ENCODE peak calls at places on chromosome 22, in six cellular contexts. O, Q, H, U, V and E are unnamed samples.

GRCh38 chr22:36053242-36054147 is 24.9 kb upstream of the RBFOX2 start:
- DNase-seq in O (no peak), U (no peak), Q (no peak), V (no peak), H (no peak), E (no peak)

GRCh38 chr22:16562711-16563554 is 29.7 kb downstream of the CCT8L2 start:
- DNase-seq in U (no peak), O (no peak), Q (no peak), V (no peak), H (peak; percentile 20), E (no peak)

GRCh38 chr22:19723990-19724827 is 870 bp downstream of the GP1BB start:
- DNase-seq in Q (no peak), H (no peak), O (no peak), U (no peak), V (no peak), E (peak; percentile 94)

GRCh38 chr22:50599816-50600454 is 658 bp upstream of the MAPK8IP2 start:
- DNase-seq in Q (peak; percentile 85), O (peak; percentile 47), V (peak; percentile 29), U (peak; percentile 85), H (no peak), E (peak; percentile 99)

GRCh38 chr22:24775769-24776492 is 1.4 kb upstream of the PIWIL3 start:
- DNase-seq in Q (no peak), O (no peak), V (peak; percentile 10), U (no peak), H (peak; percentile 20), E (no peak)

GRCh38 chr22:19644314-19645223 is 69.7 kb upstream of the SEPTIN5 start:
- DNase-seq in V (peak; percentile 9), O (no peak), U (no peak), Q (peak; percentile 88), H (peak; percentile 73), E (no peak)

GRCh38 chr22:45007247-45007945 is 2.4 kb downstream of the PHF21B start:
- DNase-seq in H (no peak), O (no peak), Q (peak; percentile 81), U (no peak), V (peak; percentile 26), E (peak; percentile 99)

GRCh38 chr22:22761606-22761962 is 117.2 kb downstream of the GGTLC2 start:
- DNase-seq in U (no peak), O (no peak), H (no peak), V (peak; percentile 5), Q (no peak), E (no peak)

GRCh38 chr22:19291580-19292261 is at the start of gene CLTCL1:
- DNase-seq in O (peak; percentile 89), H (peak; percentile 95), U (peak; percentile 95), Q (peak; percentile 95), V (peak; percentile 70), E (peak; percentile 100)

GRCh38 chr22:49962012-49962750 is 1.6 kb downstream of the PIM3 start:
- DNase-seq in O (peak; percentile 92), H (peak; percentile 98), Q (peak; percentile 96), U (peak; percentile 92), V (peak; percentile 94), E (peak; percentile 97)

GRCh38 chr22:22759889-22760546 is 115.6 kb downstream of the GGTLC2 start:
- DNase-seq in V (no peak), O (no peak), H (no peak), Q (no peak), U (no peak), E (no peak)

GRCh38 chr22:20590477-20591294 is 83.3 kb downstream of the MED15 start:
- DNase-seq in Q (no peak), H (no peak), O (no peak), U (peak; percentile 65), V (no peak), E (no peak)

GRCh38 chr22:17199131-17199731 is 20.0 kb downstream of the ADA2 start:
- DNase-seq in H (no peak), V (peak; percentile 49), O (no peak), Q (peak; percentile 38), U (no peak), E (no peak)

GRCh38 chr22:25666308-25666707 is 75.7 kb upstream of the MYO18B start:
- DNase-seq in V (no peak), O (peak; percentile 43), U (no peak), H (peak; percentile 89), Q (peak; percentile 95), E (peak; percentile 45)

DNA sequence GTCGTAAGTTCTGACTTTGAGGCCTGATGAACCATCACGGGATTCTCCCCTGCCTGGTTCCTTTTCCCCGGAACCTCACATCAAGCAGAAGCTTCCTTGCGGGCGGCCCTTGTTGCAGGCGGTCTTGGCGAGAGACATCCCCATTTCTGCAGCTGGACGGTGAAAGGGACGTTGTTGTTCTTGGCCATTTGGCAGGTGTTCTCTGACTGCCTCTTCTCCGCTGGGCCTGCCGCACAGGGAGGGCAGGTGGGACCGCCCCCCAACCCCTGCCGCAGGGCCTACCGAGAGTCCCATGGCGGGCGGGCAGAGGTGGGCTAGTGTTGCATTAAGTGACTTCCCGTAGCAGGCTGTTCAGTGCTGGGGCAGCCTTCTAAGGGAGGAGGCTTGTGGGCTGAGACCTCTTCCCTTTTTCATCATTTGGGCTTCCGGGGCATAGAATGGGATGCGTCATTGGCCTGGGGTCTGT is 26.9 kb upstream of the GRAMD4 start:
- DNase-seq in V (no peak), O (peak; percentile 78), U (peak; percentile 91), Q (peak; percentile 82), H (no peak), E (no peak)
- H3K4me3 ChIP-seq in V (no peak overlapping the region), O (peak overlapping the region; percentile 6), U (peak overlapping the region; percentile 31), Q (no peak overlapping the region), H (no peak overlapping the region), E (no peak overlapping the region)

DNA sequence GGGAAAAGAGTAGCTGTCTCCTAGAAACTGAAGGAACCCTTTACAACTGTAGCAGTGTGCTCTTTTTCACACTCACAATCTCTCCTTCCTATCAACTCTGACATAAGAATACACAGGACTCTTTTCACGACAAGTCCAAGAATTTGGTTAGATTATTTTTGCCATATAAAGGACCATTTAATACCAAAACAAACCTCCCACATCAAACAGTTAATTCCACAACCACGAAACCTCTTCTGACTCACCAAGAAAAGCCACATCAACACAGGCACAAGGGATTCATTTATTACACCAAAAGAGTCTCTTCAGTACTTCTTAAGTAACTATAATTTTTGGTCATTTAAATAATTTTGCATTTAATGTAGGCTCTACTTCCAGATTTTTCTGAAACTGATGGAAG is 222.6 kb upstream of the PITPNB start:
- DNase-seq in H (no peak), Q (no peak), U (no peak), V (peak; percentile 81), O (no peak), E (no peak)
- H3K4me3 ChIP-seq in H (no peak overlapping the region), Q (no peak overlapping the region), U (no peak overlapping the region), V (no peak overlapping the region), O (no peak overlapping the region), E (no peak overlapping the region)

DNA sequence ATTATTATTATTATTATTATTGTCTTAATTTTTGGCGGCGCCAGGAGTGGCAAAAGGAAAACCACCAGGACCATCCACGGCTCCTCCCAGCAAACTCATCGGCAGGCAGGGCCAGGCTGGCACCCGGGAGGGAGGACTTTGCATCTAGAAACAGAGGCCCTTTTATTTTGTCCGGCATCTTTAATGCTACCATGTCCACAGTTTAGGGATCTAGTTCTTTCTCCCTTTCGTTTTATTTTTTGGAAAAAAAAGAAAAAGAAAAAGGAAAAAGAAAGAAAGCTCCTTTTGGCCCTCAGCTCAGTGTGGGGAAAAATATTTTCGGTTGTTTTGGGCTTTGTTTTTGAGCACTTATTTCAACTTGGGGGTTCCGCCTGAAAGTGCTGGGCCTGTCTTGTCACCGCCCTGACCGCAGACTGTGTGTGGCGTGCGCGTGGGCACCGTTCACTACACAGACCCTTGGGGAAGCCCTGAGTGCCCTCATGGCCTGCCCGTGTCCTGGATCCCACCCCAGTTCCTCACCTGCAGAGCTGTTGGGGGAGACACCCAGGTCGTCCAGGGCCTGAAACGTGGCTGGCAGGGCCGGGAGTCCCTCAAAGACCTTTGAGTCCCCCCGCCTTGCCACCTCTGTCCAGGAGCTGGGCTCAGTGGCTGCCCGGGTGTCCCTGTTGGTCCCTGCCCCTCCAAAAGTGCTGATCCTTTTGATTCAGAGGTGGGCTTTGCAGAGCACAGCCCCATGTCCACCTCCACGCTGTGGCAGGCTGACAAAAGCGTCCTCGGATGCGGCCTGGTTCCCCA is 69.1 kb upstream of the PPARA start:
- DNase-seq in Q (peak; percentile 76), V (no peak), O (peak; percentile 20), U (peak; percentile 70), H (peak; percentile 87), E (no peak)
- H3K4me3 ChIP-seq in Q (peak overlapping the region; percentile 25), V (no peak overlapping the region), O (peak overlapping the region; percentile 73), U (peak overlapping the region; percentile 84), H (peak overlapping the region; percentile 20), E (no peak overlapping the region)

GRCh38 chr22:42366815-42367581 is 65.2 kb downstream of the NFAM1 start:
- DNase-seq in U (no peak), V (no peak), O (no peak), Q (no peak), H (peak; percentile 90), E (no peak)
- H3K4me3 ChIP-seq in U (no peak overlapping the region), V (no peak overlapping the region), O (no peak overlapping the region), Q (no peak overlapping the region), H (no peak overlapping the region), E (no peak overlapping the region)

DNA sequence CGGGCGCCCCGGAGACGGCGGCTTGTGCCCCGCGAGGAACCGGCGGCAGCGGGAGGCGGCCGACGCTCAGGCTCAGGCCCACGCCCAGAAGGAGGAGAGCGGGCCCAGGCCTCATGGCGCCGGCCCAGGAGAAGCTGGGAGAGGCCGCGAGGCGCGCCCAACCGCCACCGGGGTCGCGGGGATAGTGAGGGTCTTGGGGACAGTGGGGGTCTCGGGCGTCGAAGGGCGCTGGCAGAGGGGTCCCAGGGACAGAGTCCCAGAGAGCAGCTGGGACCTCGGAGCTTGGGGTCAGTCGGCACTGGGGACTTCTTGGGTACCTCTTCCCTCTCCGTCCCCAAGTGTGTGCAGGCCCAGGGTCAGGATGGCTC is at the start of gene PKDREJ:
- DNase-seq in H (no peak), V (no peak), O (no peak), U (no peak), Q (no peak), E (no peak)
- H3K4me3 ChIP-seq in H (no peak within 1 kb of the TSS), V (no peak within 1 kb of the TSS), O (peak within 1 kb of the TSS; percentile 44), U (peak within 1 kb of the TSS; percentile 32), Q (no peak within 1 kb of the TSS), E (peak within 1 kb of the TSS; percentile 3)